ENCODE peak calls at places on chromosome 13, in eight cellular contexts. B, M, V, Y, J, K, Q and C are unnamed samples.

GRCh38 chr13:44662515-44662914 is 86.4 kb upstream of the TSC22D1 start:
- DNase-seq in K (no peak), Y (no peak), Q (no peak), B (no peak), V (no peak), M (no peak), J (no peak), C (no peak)

GRCh38 chr13:51158365-51158764 is 47.3 kb upstream of the C13orf42 start:
- DNase-seq in J (no peak), V (no peak), K (no peak), M (no peak), Y (no peak), B (no peak), Q (no peak), C (no peak)

GRCh38 chr13:58476176-58476575 is 844.6 kb downstream of the PCDH17 start:
- DNase-seq in K (no peak), J (no peak), M (no peak), V (no peak), Y (no peak), Q (no peak), B (no peak), C (no peak)

GRCh38 chr13:40665061-40665753 is 1.2 kb downstream of the FOXO1 start:
- DNase-seq in B (peak), Q (no peak), K (peak), M (no peak), J (no peak), V (no peak), Y (peak), C (peak)

GRCh38 chr13:88919970-88920628 is 1248.9 kb downstream of the SLITRK5 start:
- DNase-seq in V (no peak), K (no peak), Y (no peak), M (no peak), Q (no peak), J (no peak), B (no peak), C (no peak)

GRCh38 chr13:49498211-49498610 is 2.5 kb downstream of the PHF11 start:
- DNase-seq in K (no peak), Q (no peak), V (no peak), M (no peak), Y (no peak), J (no peak), B (no peak), C (no peak)

GRCh38 chr13:21075303-21076264 is 14.2 kb upstream of the LATS2 start:
- DNase-seq in B (no peak), J (no peak), V (no peak), M (no peak), Y (peak), Q (no peak), K (peak), C (no peak)

GRCh38 chr13:110361365-110361911 is 54.4 kb downstream of the COL4A2 start:
- DNase-seq in Q (no peak), V (no peak), Y (peak), J (no peak), K (no peak), M (no peak), B (no peak), C (peak)

GRCh38 chr13:93023929-93024328 is 202.7 kb upstream of the GPC6 start:
- DNase-seq in J (no peak), V (no peak), Q (no peak), Y (no peak), M (no peak), B (no peak), K (no peak), C (no peak)

GRCh38 chr13:29920018-29920643 is 69.7 kb upstream of the UBL3 start:
- DNase-seq in J (no peak), V (no peak), Q (no peak), M (no peak), B (no peak), K (no peak), Y (no peak), C (peak)

GRCh38 chr13:19185865-19186645 is 4.4 kb upstream of the TUBA3C start:
- DNase-seq in M (no peak), B (no peak), J (no peak), Q (no peak), V (no peak), K (no peak), Y (no peak), C (no peak)

GRCh38 chr13:110593430-110594130 is 21.8 kb upstream of the NAXD start:
- DNase-seq in K (no peak), B (peak), J (no peak), Y (no peak), M (peak), V (no peak), Q (no peak), C (peak)

GRCh38 chr13:91323349-91323748 is 24.1 kb upstream of the MIR17HG start:
- DNase-seq in J (no peak), Q (no peak), K (no peak), M (no peak), Y (no peak), B (no peak), V (no peak), C (no peak)

GRCh38 chr13:85386424-85386823 is 412.8 kb downstream of the SLITRK6 start:
- DNase-seq in M (peak), K (no peak), Q (no peak), Y (no peak), B (no peak), J (no peak), V (no peak), C (no peak)

GRCh38 chr13:99800951-99801350 is 170.6 kb downstream of the ZIC5 start:
- DNase-seq in K (no peak), V (no peak), Y (no peak), J (no peak), B (no peak), M (no peak), Q (no peak), C (no peak)

GRCh38 chr13:40464991-40465390 is 201.4 kb downstream of the FOXO1 start:
- DNase-seq in Y (no peak), Q (no peak), B (no peak), J (no peak), M (no peak), V (no peak), K (no peak), C (no peak)

GRCh38 chr13:44870456-44870929 is 118.8 kb downstream of the NUFIP1 start:
- DNase-seq in J (no peak), V (no peak), Q (no peak), M (peak), B (no peak), Y (peak), K (peak), C (peak)

GRCh38 chr13:71118779-71119364 is 748.1 kb downstream of the DACH1 start:
- DNase-seq in M (peak), K (no peak), B (no peak), Q (no peak), J (no peak), Y (no peak), V (no peak), C (no peak)

GRCh38 chr13:19818223-19818842 is 35.6 kb upstream of the PSPC1 start:
- DNase-seq in J (no peak), Y (peak), Q (no peak), M (no peak), B (no peak), V (no peak), K (peak), C (no peak)

GRCh38 chr13:24264976-24265375 is 44.4 kb upstream of the C1QTNF9 start:
- DNase-seq in V (no peak), Q (no peak), B (no peak), Y (no peak), K (no peak), J (no peak), M (no peak), C (no peak)

GRCh38 chr13:25501231-25501630 is 129.5 kb downstream of the ATP8A2 start:
- DNase-seq in J (no peak), M (no peak), Y (no peak), Q (no peak), V (no peak), K (no peak), B (no peak), C (no peak)

GRCh38 chr13:109385161-109385560 is 401.2 kb downstream of the IRS2 start:
- DNase-seq in M (no peak), Q (no peak), J (no peak), B (no peak), Y (no peak), V (no peak), K (no peak), C (no peak)

GRCh38 chr13:92808007-92808406 is 418.6 kb upstream of the GPC6 start:
- DNase-seq in M (no peak), K (no peak), V (no peak), Q (no peak), J (no peak), B (no peak), Y (no peak), C (no peak)

GRCh38 chr13:112930192-112930591 is 38.8 kb upstream of the MCF2L start:
- DNase-seq in Q (no peak), J (no peak), V (no peak), B (no peak), K (no peak), Y (no peak), M (no peak), C (no peak)

GRCh38 chr13:22232186-22232585 is 561.3 kb downstream of the FGF9 start:
- DNase-seq in B (no peak), M (no peak), J (no peak), Q (no peak), K (no peak), Y (no peak), V (no peak), C (no peak)

GRCh38 chr13:112118451-112119064 is 51.6 kb downstream of the SOX1 start:
- DNase-seq in J (no peak), Q (no peak), V (no peak), M (no peak), B (no peak), Y (no peak), K (peak), C (no peak)

GRCh38 chr13:27790523-27790922 is 1.8 kb upstream of the GSX1 start:
- DNase-seq in J (no peak), K (no peak), Q (no peak), B (no peak), Y (no peak), V (no peak), M (no peak), C (no peak)

GRCh38 chr13:112200200-112200599 is 133.3 kb downstream of the SOX1 start:
- DNase-seq in Q (no peak), M (no peak), V (no peak), B (no peak), Y (no peak), K (no peak), J (no peak), C (no peak)

GRCh38 chr13:44989941-44990340 is 603 bp downstream of the GPALPP1 start:
- DNase-seq in M (no peak), Y (no peak), B (no peak), J (no peak), K (no peak), V (no peak), Q (no peak), C (no peak)

GRCh38 chr13:39803156-39803555 is 147.7 kb downstream of the COG6 start:
- DNase-seq in V (no peak), K (no peak), J (no peak), B (no peak), Q (no peak), M (no peak), Y (no peak), C (no peak)

GRCh38 chr13:52004508-52005183 is 6.6 kb downstream of the ATP7B start:
- DNase-seq in M (no peak), K (no peak), J (no peak), V (no peak), Y (no peak), B (no peak), Q (no peak), C (no peak)

GRCh38 chr13:112444001-112444311 is 67.8 kb downstream of the SPACA7 start:
- DNase-seq in B (peak), M (peak), Y (peak), Q (peak), V (peak), J (no peak), K (peak), C (peak)

GRCh38 chr13:31880849-31881494 is 141.6 kb downstream of the RXFP2 start:
- DNase-seq in K (no peak), Q (no peak), V (no peak), J (no peak), B (no peak), Y (no peak), M (no peak), C (no peak)

GRCh38 chr13:79986890-79987289 is 354.0 kb downstream of the SPRY2 start:
- DNase-seq in M (no peak), B (no peak), Q (no peak), K (no peak), J (no peak), Y (no peak), V (no peak), C (no peak)

GRCh38 chr13:30234763-30235162 is 72.6 kb downstream of the KATNAL1 start:
- DNase-seq in V (no peak), Q (no peak), B (no peak), M (no peak), J (no peak), K (no peak), Y (no peak), C (no peak)

GRCh38 chr13:24511019-24511823 is 1.4 kb downstream of the PARP4 start:
- DNase-seq in K (peak), B (peak), V (no peak), Q (no peak), J (no peak), M (no peak), Y (no peak), C (peak)

GRCh38 chr13:110529522-110530311 is 31.8 kb downstream of the RAB20 start:
- DNase-seq in B (no peak), K (no peak), M (no peak), V (no peak), Q (no peak), J (no peak), Y (no peak), C (no peak)